ENCODE peak calls at places on chromosomes 2 and 18, in four cellular contexts. One of them, this sample, is unnamed.

GRCh38 chr2:101418704-101419663 is 31.7 kb upstream of the CREG2 start:
- DNase-seq in KBM-7: peak; percentile 73
- DNase-seq in skeletal muscle cell: no peak
- DNase-seq in mesothelial cell of epicardium: no peak
- DNase-seq in this sample: no peak

GRCh38 chr2:22253171-22253570 is 1129.4 kb downstream of the TDRD15 start:
- DNase-seq in KBM-7: no peak
- DNase-seq in skeletal muscle cell: no peak
- DNase-seq in mesothelial cell of epicardium: no peak
- DNase-seq in this sample: no peak

GRCh38 chr2:200050921-200051620 is 95.7 kb downstream of the MAIP1 start:
- DNase-seq in KBM-7: no peak
- DNase-seq in skeletal muscle cell: no peak
- DNase-seq in mesothelial cell of epicardium: no peak
- DNase-seq in this sample: no peak

GRCh38 chr2:62216616-62217015 is 20.7 kb downstream of the B3GNT2 start:
- DNase-seq in KBM-7: no peak
- DNase-seq in skeletal muscle cell: peak; percentile 91
- DNase-seq in mesothelial cell of epicardium: no peak
- DNase-seq in this sample: no peak

GRCh38 chr18:22723741-22724140 is 209.4 kb upstream of the RBBP8 start:
- DNase-seq in KBM-7: no peak
- DNase-seq in skeletal muscle cell: no peak
- DNase-seq in mesothelial cell of epicardium: no peak
- DNase-seq in this sample: no peak

GRCh38 chr2:115160523-115161521 is 718.4 kb downstream of the DPP10 start:
- DNase-seq in KBM-7: peak; percentile 51
- DNase-seq in skeletal muscle cell: no peak
- DNase-seq in mesothelial cell of epicardium: peak; percentile 57
- DNase-seq in this sample: peak; percentile 31

GRCh38 chr18:55286257-55286825 is 301.7 kb downstream of the TCF4 start:
- DNase-seq in KBM-7: no peak
- DNase-seq in skeletal muscle cell: no peak
- DNase-seq in mesothelial cell of epicardium: no peak
- DNase-seq in this sample: no peak

GRCh38 chr18:8242306-8242705 is 366.9 kb upstream of the RAB12 start:
- DNase-seq in KBM-7: no peak
- DNase-seq in skeletal muscle cell: no peak
- DNase-seq in mesothelial cell of epicardium: no peak
- DNase-seq in this sample: no peak

GRCh38 chr18:8615397-8616025 is 6.3 kb downstream of the RAB12 start:
- DNase-seq in KBM-7: peak; percentile 41
- DNase-seq in skeletal muscle cell: peak; percentile 86
- DNase-seq in mesothelial cell of epicardium: no peak
- DNase-seq in this sample: no peak

GRCh38 chr2:128497461-128497860 is 178.8 kb upstream of the HS6ST1 start:
- DNase-seq in KBM-7: no peak
- DNase-seq in skeletal muscle cell: no peak
- DNase-seq in mesothelial cell of epicardium: no peak
- DNase-seq in this sample: no peak

GRCh38 chr18:23462876-23463275 is 9.8 kb downstream of the RIOK3 start:
- DNase-seq in KBM-7: no peak
- DNase-seq in skeletal muscle cell: peak; percentile 9
- DNase-seq in mesothelial cell of epicardium: no peak
- DNase-seq in this sample: no peak

This sample was measured in left lung.